ENCODE peak calls at places on chromosomes 3 and 15, in five cellular contexts. O is stomach, A is tibial nerve, L is ovary, F is K562. T is an unnamed sample. For H3K27me3 and H3K36me3, the result is how much of the 10 kb centered on the place peaks cover.

GRCh38 chr15:92051726-92052125 is 198.2 kb downstream of the SLCO3A1 start:
- DNase-seq in A (no peak), L (no peak), F (no peak), O (no peak), T (no peak)

GRCh38 chr3:162096874-162097273 is 600.3 kb downstream of the OTOL1 start:
- DNase-seq in L (no peak), F (no peak), A (no peak), O (no peak), T (no peak)

GRCh38 chr3:125151437-125151806 is 61.1 kb downstream of the SLC12A8 start:
- DNase-seq in L (no peak), F (no peak), A (no peak), O (no peak), T (no peak)

GRCh38 chr15:75639191-75639708 is 774 bp downstream of the IMP3 start:
- DNase-seq in F (no peak), L (no peak), A (no peak), O (no peak), T (no peak)

GRCh38 chr3:189781384-189781783 is 150.2 kb downstream of the TP63 start:
- DNase-seq in A (no peak), O (no peak), F (no peak), L (no peak), T (no peak)

GRCh38 chr3:169171739-169172138 is 491.8 kb downstream of the MECOM start:
- DNase-seq in A (no peak), L (no peak), F (no peak), O (no peak), T (no peak)

GRCh38 chr3:156471431-156471830 is 83.5 kb downstream of the SSR3 start:
- DNase-seq in A (no peak), L (peak), F (no peak), O (no peak), T (no peak)

GRCh38 chr3:9340450-9341009 is 22.3 kb upstream of the THUMPD3 start:
- DNase-seq in A (no peak), O (no peak), F (no peak), L (no peak), T (no peak)

GRCh38 chr15:92078270-92078669 is 224.8 kb downstream of the SLCO3A1 start:
- DNase-seq in O (no peak), F (no peak), A (no peak), L (no peak), T (no peak)

GRCh38 chr3:68936855-68937254 is 4.5 kb upstream of the TAFA4 start:
- DNase-seq in F (no peak), A (no peak), L (no peak), O (no peak), T (no peak)
- H3K27me3 ChIP-seq in F (under half), A (under half), L (under half), O (under half), T (half or more)

GRCh38 chr15:70665599-70665998 is 97.8 kb downstream of the UACA start:
- DNase-seq in A (no peak), O (no peak), F (no peak), L (no peak), T (no peak)

GRCh38 chr15:70664494-70664893 is 98.9 kb downstream of the UACA start:
- DNase-seq in A (no peak), L (no peak), F (no peak), O (no peak), T (no peak)

DNA sequence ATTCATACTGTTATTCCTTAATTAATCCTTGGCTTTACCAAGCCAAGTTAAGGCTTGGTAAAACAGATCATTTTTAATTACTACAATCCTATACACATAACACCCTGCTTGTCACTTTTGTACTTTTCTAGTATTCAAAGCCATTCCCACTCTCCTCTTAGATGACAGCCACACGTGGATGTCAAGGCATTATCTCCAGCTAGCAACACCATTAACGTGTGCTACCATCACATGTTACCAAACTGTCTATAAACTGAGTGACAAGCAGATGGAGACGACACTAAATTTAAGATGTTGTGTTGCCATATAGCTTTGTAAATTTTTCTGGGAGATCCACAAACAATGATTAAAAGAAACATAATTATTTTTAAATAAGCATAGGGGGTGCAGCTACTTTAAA is 103.7 kb downstream of the UACA start:
- DNase-seq in L (no peak), O (no peak), F (no peak), A (no peak), T (no peak)
- TF ChIP-seq EP300 in L (no peak), O (no peak), F (no peak), A (no peak), T (no peak)

GRCh38 chr15:36601952-36602351 is 22.5 kb downstream of the CDIN1 start:
- DNase-seq in A (no peak), F (no peak), O (no peak), L (no peak), T (no peak)
- H3K36me3 ChIP-seq in A (under half), F (under half), O (under half), L (under half), T (under half)

GRCh38 chr15:40283615-40284306 is 897 bp upstream of the ANKRD63 start:
- DNase-seq in O (no peak), A (no peak), F (no peak), L (no peak), T (no peak)

GRCh38 chr15:40282144-40282869 is 557 bp downstream of the ANKRD63 start:
- DNase-seq in L (no peak), F (peak), A (no peak), O (peak), T (peak)

GRCh38 chr15:40285151-40285898 is 2.5 kb upstream of the ANKRD63 start:
- DNase-seq in L (no peak), O (no peak), F (no peak), A (no peak), T (no peak)

GRCh38 chr15:40281057-40281850 is 1.6 kb downstream of the ANKRD63 start:
- DNase-seq in O (no peak), F (no peak), L (no peak), A (no peak), T (no peak)

GRCh38 chr15:40282870-40283614 is at the start of gene ANKRD63:
- DNase-seq in F (peak), O (no peak), L (no peak), A (no peak), T (peak)
- H3K27me3 ChIP-seq in F (under half), O (under half), L (under half), A (half or more), T (half or more)

DNA sequence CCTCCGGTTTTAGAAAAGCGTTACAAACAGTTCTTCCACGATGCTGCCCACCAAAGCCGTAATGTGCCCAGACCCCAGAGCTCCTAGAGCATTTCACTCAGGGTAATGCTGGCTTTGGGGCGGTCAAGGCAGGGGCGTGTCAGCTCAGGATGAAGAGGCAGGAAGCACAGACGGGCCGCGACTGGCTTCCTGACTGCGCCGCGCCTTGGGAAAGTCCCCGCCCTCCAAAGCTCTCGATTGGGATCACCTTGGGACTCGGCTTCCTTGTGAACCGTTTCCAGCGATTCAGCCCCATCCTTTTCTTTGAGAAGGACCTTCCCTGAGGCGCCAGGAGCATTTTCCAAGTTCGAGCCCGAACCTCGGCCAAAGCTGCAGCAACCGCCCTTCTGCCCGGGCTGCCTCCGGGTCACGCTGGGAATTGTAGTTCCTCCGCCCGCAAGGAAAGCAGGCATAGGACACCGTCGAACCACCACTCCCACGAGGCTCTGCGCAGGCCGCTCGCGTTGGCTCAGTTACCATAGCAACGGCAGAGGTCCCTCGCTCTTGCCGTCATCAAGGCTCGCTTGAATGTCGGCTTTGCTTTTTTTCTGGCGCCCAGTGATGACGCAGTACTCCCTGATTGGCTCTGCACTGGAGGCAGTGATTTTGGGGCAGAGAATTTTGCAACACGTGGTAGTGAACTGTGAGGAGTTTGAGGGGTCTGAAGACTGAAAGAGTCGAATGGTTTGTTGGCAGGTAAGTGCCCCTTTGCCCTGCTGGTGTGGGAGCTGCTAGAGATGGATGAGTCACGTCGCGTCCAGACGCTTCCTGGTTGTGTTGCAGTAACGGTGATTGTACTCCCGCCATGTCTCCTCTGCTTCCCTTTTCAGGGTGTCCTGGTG is at the start of the genes CCDC191 and QTRT2:
- DNase-seq in L (peak), F (peak), O (peak), A (peak), T (peak)
- TF ChIP-seq EP300 in L (no peak), F (no peak), O (no peak), A (peak), T (no peak)

GRCh38 chr3:134370611-134371451 is 3.4 kb downstream of the AMOTL2 start:
- DNase-seq in O (no peak), L (no peak), F (no peak), A (no peak), T (no peak)
- H3K36me3 ChIP-seq in O (half or more), L (under half), F (under half), A (under half), T (under half)